ENCODE peak calls at places on chromosomes 5 and 9, in seven cellular contexts. One of them, this sample, is unnamed.
A peak's percentile ranks its signal among the peaks of the same experiment; 100 is the strongest.

GRCh38 chr9:5630038-5630507 is 1.2 kb downstream of the RIC1 start:
- DNase-seq in psoas muscle: no peak
- DNase-seq in natural killer cell: no peak
- DNase-seq in nephron progenitor cell: no peak
- DNase-seq in neural crest cell: no peak
- DNase-seq in HFFc6: peak; percentile 47
- DNase-seq in astrocyte of the spinal cord: peak; percentile 73
- DNase-seq in this sample: no peak

GRCh38 chr5:143066556-143067281 is 296.5 kb downstream of the ARHGAP26 start:
- DNase-seq in psoas muscle: peak; percentile 72
- DNase-seq in natural killer cell: no peak
- DNase-seq in nephron progenitor cell: no peak
- DNase-seq in neural crest cell: no peak
- DNase-seq in HFFc6: no peak
- DNase-seq in astrocyte of the spinal cord: no peak
- DNase-seq in this sample: no peak

GRCh38 chr5:116424258-116424615 is 150.4 kb downstream of the SEMA6A start:
- DNase-seq in psoas muscle: no peak
- DNase-seq in natural killer cell: no peak
- DNase-seq in nephron progenitor cell: no peak
- DNase-seq in neural crest cell: no peak
- DNase-seq in HFFc6: no peak
- DNase-seq in astrocyte of the spinal cord: no peak
- DNase-seq in this sample: no peak

GRCh38 chr5:55456216-55456895 is 78.4 kb downstream of the PLPP1 start:
- DNase-seq in psoas muscle: no peak
- DNase-seq in natural killer cell: no peak
- DNase-seq in nephron progenitor cell: no peak
- DNase-seq in neural crest cell: no peak
- DNase-seq in HFFc6: peak; percentile 39
- DNase-seq in astrocyte of the spinal cord: peak; percentile 68
- DNase-seq in this sample: no peak

GRCh38 chr9:82234160-82234943 is 245.8 kb downstream of the SPATA31D1 start:
- DNase-seq in psoas muscle: no peak
- DNase-seq in natural killer cell: no peak
- DNase-seq in nephron progenitor cell: no peak
- DNase-seq in neural crest cell: no peak
- DNase-seq in HFFc6: no peak
- DNase-seq in astrocyte of the spinal cord: no peak
- DNase-seq in this sample: no peak

GRCh38 chr5:148937830-148938534 is 111.6 kb downstream of the ADRB2 start:
- DNase-seq in psoas muscle: no peak
- DNase-seq in natural killer cell: no peak
- DNase-seq in nephron progenitor cell: no peak
- DNase-seq in neural crest cell: no peak
- DNase-seq in HFFc6: no peak
- DNase-seq in astrocyte of the spinal cord: no peak
- DNase-seq in this sample: no peak

GRCh38 chr9:117258201-117258866 is 156.5 kb downstream of the ASTN2 start:
- DNase-seq in psoas muscle: no peak
- DNase-seq in natural killer cell: no peak
- DNase-seq in nephron progenitor cell: peak; percentile 6
- DNase-seq in neural crest cell: no peak
- DNase-seq in HFFc6: no peak
- DNase-seq in astrocyte of the spinal cord: no peak
- DNase-seq in this sample: no peak

GRCh38 chr5:170591055-170591454 is 87.2 kb downstream of the KCNIP1 start:
- DNase-seq in psoas muscle: no peak
- DNase-seq in natural killer cell: no peak
- DNase-seq in nephron progenitor cell: no peak
- DNase-seq in neural crest cell: no peak
- DNase-seq in HFFc6: no peak
- DNase-seq in astrocyte of the spinal cord: no peak
- DNase-seq in this sample: no peak

GRCh38 chr5:163347671-163348070 is 89.7 kb upstream of the CCNG1 start:
- DNase-seq in psoas muscle: no peak
- DNase-seq in natural killer cell: no peak
- DNase-seq in nephron progenitor cell: peak; percentile 63
- DNase-seq in neural crest cell: peak; percentile 68
- DNase-seq in HFFc6: peak; percentile 38
- DNase-seq in astrocyte of the spinal cord: peak; percentile 72
- DNase-seq in this sample: no peak

GRCh38 chr5:55440188-55440646 is 94.5 kb downstream of the PLPP1 start:
- DNase-seq in psoas muscle: no peak
- DNase-seq in natural killer cell: no peak
- DNase-seq in nephron progenitor cell: no peak
- DNase-seq in neural crest cell: no peak
- DNase-seq in HFFc6: peak; percentile 46
- DNase-seq in astrocyte of the spinal cord: peak; percentile 21
- DNase-seq in this sample: no peak

GRCh38 chr9:18075253-18075977 is 398.5 kb upstream of the ADAMTSL1 start:
- DNase-seq in psoas muscle: no peak
- DNase-seq in natural killer cell: no peak
- DNase-seq in nephron progenitor cell: no peak
- DNase-seq in neural crest cell: no peak
- DNase-seq in HFFc6: no peak
- DNase-seq in astrocyte of the spinal cord: no peak
- DNase-seq in this sample: no peak

GRCh38 chr5:96175090-96175489 is 213.4 kb upstream of the ELL2 start:
- DNase-seq in psoas muscle: no peak
- DNase-seq in natural killer cell: no peak
- DNase-seq in nephron progenitor cell: no peak
- DNase-seq in neural crest cell: no peak
- DNase-seq in HFFc6: no peak
- DNase-seq in astrocyte of the spinal cord: no peak
- DNase-seq in this sample: no peak

GRCh38 chr5:151208481-151208914 is 15.4 kb downstream of the CCDC69 start:
- DNase-seq in psoas muscle: no peak
- DNase-seq in natural killer cell: no peak
- DNase-seq in nephron progenitor cell: no peak
- DNase-seq in neural crest cell: no peak
- DNase-seq in HFFc6: no peak
- DNase-seq in astrocyte of the spinal cord: no peak
- DNase-seq in this sample: no peak

GRCh38 chr9:36298566-36298965 is 40.3 kb upstream of the GNE start:
- DNase-seq in psoas muscle: no peak
- DNase-seq in natural killer cell: no peak
- DNase-seq in nephron progenitor cell: no peak
- DNase-seq in neural crest cell: no peak
- DNase-seq in HFFc6: peak; percentile 42
- DNase-seq in astrocyte of the spinal cord: peak; percentile 35
- DNase-seq in this sample: no peak

GRCh38 chr5:142839711-142840441 is 69.7 kb downstream of the ARHGAP26 start:
- DNase-seq in psoas muscle: peak; percentile 79
- DNase-seq in natural killer cell: no peak
- DNase-seq in nephron progenitor cell: no peak
- DNase-seq in neural crest cell: no peak
- DNase-seq in HFFc6: no peak
- DNase-seq in astrocyte of the spinal cord: no peak
- DNase-seq in this sample: no peak

GRCh38 chr9:78121488-78121887 is 89.9 kb upstream of the GNAQ start:
- DNase-seq in psoas muscle: peak; percentile 60
- DNase-seq in natural killer cell: peak; percentile 29
- DNase-seq in nephron progenitor cell: peak; percentile 65
- DNase-seq in neural crest cell: peak; percentile 67
- DNase-seq in HFFc6: peak; percentile 45
- DNase-seq in astrocyte of the spinal cord: peak; percentile 67
- DNase-seq in this sample: no peak

GRCh38 chr5:67561145-67561932 is 364.7 kb upstream of the CD180 start:
- DNase-seq in psoas muscle: no peak
- DNase-seq in natural killer cell: no peak
- DNase-seq in nephron progenitor cell: no peak
- DNase-seq in neural crest cell: no peak
- DNase-seq in HFFc6: no peak
- DNase-seq in astrocyte of the spinal cord: no peak
- DNase-seq in this sample: peak; percentile 16

GRCh38 chr5:133106761-133107572 is 55.2 kb downstream of the HSPA4 start:
- DNase-seq in psoas muscle: no peak
- DNase-seq in natural killer cell: no peak
- DNase-seq in nephron progenitor cell: no peak
- DNase-seq in neural crest cell: no peak
- DNase-seq in HFFc6: no peak
- DNase-seq in astrocyte of the spinal cord: no peak
- DNase-seq in this sample: no peak

GRCh38 chr9:83068414-83068813 is 5.5 kb upstream of the RASEF start:
- DNase-seq in psoas muscle: no peak
- DNase-seq in natural killer cell: no peak
- DNase-seq in nephron progenitor cell: no peak
- DNase-seq in neural crest cell: no peak
- DNase-seq in HFFc6: no peak
- DNase-seq in astrocyte of the spinal cord: no peak
- DNase-seq in this sample: no peak

GRCh38 chr5:145946112-145946861 is 9.9 kb downstream of the SH3RF2 start:
- DNase-seq in psoas muscle: peak; percentile 84
- DNase-seq in natural killer cell: no peak
- DNase-seq in nephron progenitor cell: no peak
- DNase-seq in neural crest cell: no peak
- DNase-seq in HFFc6: peak; percentile 91
- DNase-seq in astrocyte of the spinal cord: peak; percentile 76
- DNase-seq in this sample: no peak

GRCh38 chr9:14967450-14968321 is 57.5 kb upstream of the FREM1 start:
- DNase-seq in psoas muscle: no peak
- DNase-seq in natural killer cell: no peak
- DNase-seq in nephron progenitor cell: no peak
- DNase-seq in neural crest cell: no peak
- DNase-seq in HFFc6: no peak
- DNase-seq in astrocyte of the spinal cord: no peak
- DNase-seq in this sample: no peak

GRCh38 chr9:109816490-109816889 is 36.5 kb downstream of the PALM2AKAP2 start:
- DNase-seq in psoas muscle: no peak
- DNase-seq in natural killer cell: no peak
- DNase-seq in nephron progenitor cell: no peak
- DNase-seq in neural crest cell: no peak
- DNase-seq in HFFc6: peak; percentile 98
- DNase-seq in astrocyte of the spinal cord: peak; percentile 98
- DNase-seq in this sample: no peak

GRCh38 chr5:2948875-2949274 is 197.4 kb upstream of the IRX2 start:
- DNase-seq in psoas muscle: no peak
- DNase-seq in natural killer cell: no peak
- DNase-seq in nephron progenitor cell: no peak
- DNase-seq in neural crest cell: no peak
- DNase-seq in HFFc6: no peak
- DNase-seq in astrocyte of the spinal cord: no peak
- DNase-seq in this sample: no peak

GRCh38 chr5:119269061-119269579 is 86.7 kb upstream of the TNFAIP8 start:
- DNase-seq in psoas muscle: peak; percentile 59
- DNase-seq in natural killer cell: no peak
- DNase-seq in nephron progenitor cell: peak; percentile 13
- DNase-seq in neural crest cell: no peak
- DNase-seq in HFFc6: peak; percentile 27
- DNase-seq in astrocyte of the spinal cord: peak; percentile 34
- DNase-seq in this sample: no peak

GRCh38 chr5:142134333-142135010 is 25.9 kb downstream of the NDFIP1 start:
- DNase-seq in psoas muscle: no peak
- DNase-seq in natural killer cell: no peak
- DNase-seq in nephron progenitor cell: no peak
- DNase-seq in neural crest cell: no peak
- DNase-seq in HFFc6: no peak
- DNase-seq in astrocyte of the spinal cord: no peak
- DNase-seq in this sample: no peak

GRCh38 chr5:84014966-84015365 is 294.3 kb upstream of the HAPLN1 start:
- DNase-seq in psoas muscle: no peak
- DNase-seq in natural killer cell: no peak
- DNase-seq in nephron progenitor cell: no peak
- DNase-seq in neural crest cell: no peak
- DNase-seq in HFFc6: no peak
- DNase-seq in astrocyte of the spinal cord: no peak
- DNase-seq in this sample: no peak

DNA sequence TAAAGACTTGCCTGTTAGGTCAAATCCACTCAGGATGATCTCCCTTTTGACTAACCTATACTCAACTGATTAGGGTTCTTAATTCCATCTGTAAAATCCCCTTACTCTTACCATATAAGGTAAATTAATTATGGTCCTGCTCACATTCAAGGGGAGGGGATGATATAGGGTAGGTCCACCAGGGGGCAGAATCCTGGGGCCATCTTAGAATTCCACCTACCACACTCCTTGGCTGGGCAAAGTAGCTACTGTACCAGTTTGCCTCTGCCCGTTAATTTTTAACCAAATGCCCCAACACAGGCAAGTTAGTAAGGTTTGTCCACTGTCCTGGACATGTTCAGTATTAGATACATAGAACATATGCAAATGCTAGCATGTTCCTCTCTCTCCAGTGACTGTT is 262.4 kb downstream of the SEMA5A start:
- DNase-seq in psoas muscle: no peak
- DNase-seq in natural killer cell: no peak
- DNase-seq in nephron progenitor cell: no peak
- DNase-seq in neural crest cell: no peak
- DNase-seq in HFFc6: no peak
- DNase-seq in astrocyte of the spinal cord: no peak
- DNase-seq in this sample: no peak
- TF ChIP-seq CTCF in psoas muscle: no peak
- TF ChIP-seq CTCF in natural killer cell: no peak
- TF ChIP-seq CTCF in nephron progenitor cell: no peak
- TF ChIP-seq CTCF in neural crest cell: no peak
- TF ChIP-seq CTCF in HFFc6: peak; percentile 61
- TF ChIP-seq CTCF in astrocyte of the spinal cord: peak; percentile 7
- TF ChIP-seq CTCF in this sample: no peak

GRCh38 chr5:103582364-103582763 is 19.8 kb upstream of the NUDT12 start:
- DNase-seq in psoas muscle: no peak
- DNase-seq in natural killer cell: no peak
- DNase-seq in nephron progenitor cell: peak; percentile 41
- DNase-seq in neural crest cell: peak; percentile 43
- DNase-seq in HFFc6: peak; percentile 12
- DNase-seq in astrocyte of the spinal cord: peak; percentile 55
- DNase-seq in this sample: no peak
- TF ChIP-seq CTCF in psoas muscle: peak; percentile 53
- TF ChIP-seq CTCF in natural killer cell: no peak
- TF ChIP-seq CTCF in nephron progenitor cell: peak; percentile 49
- TF ChIP-seq CTCF in neural crest cell: peak; percentile 77
- TF ChIP-seq CTCF in HFFc6: peak; percentile 76
- TF ChIP-seq CTCF in astrocyte of the spinal cord: peak; percentile 53
- TF ChIP-seq CTCF in this sample: peak; percentile 69

GRCh38 chr9:137582286-137582860 is 3.6 kb upstream of the DPH7 start:
- DNase-seq in psoas muscle: peak; percentile 71
- DNase-seq in natural killer cell: no peak
- DNase-seq in nephron progenitor cell: peak; percentile 32
- DNase-seq in neural crest cell: no peak
- DNase-seq in HFFc6: no peak
- DNase-seq in astrocyte of the spinal cord: no peak
- DNase-seq in this sample: no peak
- TF ChIP-seq CTCF in psoas muscle: peak; percentile 49
- TF ChIP-seq CTCF in natural killer cell: no peak
- TF ChIP-seq CTCF in nephron progenitor cell: peak; percentile 27
- TF ChIP-seq CTCF in neural crest cell: peak; percentile 51
- TF ChIP-seq CTCF in HFFc6: peak; percentile 59
- TF ChIP-seq CTCF in astrocyte of the spinal cord: peak; percentile 16
- TF ChIP-seq CTCF in this sample: peak; percentile 37

GRCh38 chr9:318646-319045 is 104.0 kb downstream of the DOCK8 start:
- DNase-seq in psoas muscle: no peak
- DNase-seq in natural killer cell: no peak
- DNase-seq in nephron progenitor cell: no peak
- DNase-seq in neural crest cell: no peak
- DNase-seq in HFFc6: no peak
- DNase-seq in astrocyte of the spinal cord: no peak
- DNase-seq in this sample: no peak

GRCh38 chr9:311837-312236 is 97.2 kb downstream of the DOCK8 start:
- DNase-seq in psoas muscle: no peak
- DNase-seq in natural killer cell: no peak
- DNase-seq in nephron progenitor cell: no peak
- DNase-seq in neural crest cell: peak; percentile 33
- DNase-seq in HFFc6: no peak
- DNase-seq in astrocyte of the spinal cord: no peak
- DNase-seq in this sample: no peak

GRCh38 chr9:312596-313320 is 98.1 kb downstream of the DOCK8 start:
- DNase-seq in psoas muscle: no peak
- DNase-seq in natural killer cell: no peak
- DNase-seq in nephron progenitor cell: no peak
- DNase-seq in neural crest cell: no peak
- DNase-seq in HFFc6: no peak
- DNase-seq in astrocyte of the spinal cord: no peak
- DNase-seq in this sample: no peak

GRCh38 chr9:316382-316965 is 101.8 kb downstream of the DOCK8 start:
- DNase-seq in psoas muscle: no peak
- DNase-seq in natural killer cell: no peak
- DNase-seq in nephron progenitor cell: no peak
- DNase-seq in neural crest cell: no peak
- DNase-seq in HFFc6: no peak
- DNase-seq in astrocyte of the spinal cord: no peak
- DNase-seq in this sample: no peak
- TF ChIP-seq CTCF in psoas muscle: no peak
- TF ChIP-seq CTCF in natural killer cell: no peak
- TF ChIP-seq CTCF in nephron progenitor cell: no peak
- TF ChIP-seq CTCF in neural crest cell: no peak
- TF ChIP-seq CTCF in HFFc6: no peak
- TF ChIP-seq CTCF in astrocyte of the spinal cord: no peak
- TF ChIP-seq CTCF in this sample: no peak

This sample was measured in D721Med.